ENCODE peak calls at places on chromosomes 2 and 18, in nine cellular contexts. N is ovary, X is transverse colon, B is IMR-90, F is thyroid gland, G is NB4, T is HCT116, K is Peyer's patch, H is erythroblast. D is an unnamed sample.

GRCh38 chr2:44932564-44933392 is 8.7 kb upstream of the SIX3 start:
- DNase-seq in N (no peak), H (no peak), B (no peak), G (no peak), K (no peak), F (no peak), X (no peak), T (no peak), D (peak; percentile 70)

GRCh38 chr18:4605222-4605621 is 150.1 kb upstream of the DLGAP1 start:
- DNase-seq in X (no peak), K (no peak), H (no peak), N (no peak), G (no peak), T (no peak), B (no peak), F (no peak), D (no peak)

GRCh38 chr2:197500503-197501179 is 462 bp downstream of the HSPE1 start:
- DNase-seq in F (no peak), T (no peak), H (peak; percentile 53), G (no peak), X (no peak), N (no peak), K (no peak), B (peak; percentile 5), D (no peak)

GRCh38 chr2:134869941-134870736 is 31.7 kb downstream of the ACMSD start:
- DNase-seq in X (no peak), N (no peak), T (no peak), G (no peak), K (no peak), B (peak; percentile 77), H (no peak), F (no peak), D (no peak)

GRCh38 chr2:43224571-43225092 is 1.8 kb downstream of the ZFP36L2 start:
- DNase-seq in B (peak; percentile 17), F (peak; percentile 11), H (peak; percentile 76), K (peak; percentile 71), N (peak; percentile 66), G (peak; percentile 79), X (no peak), T (no peak), D (no peak)

GRCh38 chr2:159130302-159130701 is 156.2 kb downstream of the WDSUB1 start:
- DNase-seq in X (no peak), G (peak; percentile 44), B (no peak), N (no peak), H (peak; percentile 87), K (no peak), T (no peak), F (no peak), D (no peak)

GRCh38 chr2:174842496-174842895 is 78.2 kb upstream of the CHRNA1 start:
- DNase-seq in K (no peak), H (no peak), T (no peak), N (no peak), B (no peak), G (no peak), X (no peak), F (no peak), D (no peak)

GRCh38 chr18:56333146-56333545 is 305.2 kb downstream of the TXNL1 start:
- DNase-seq in H (no peak), X (no peak), K (no peak), N (no peak), B (no peak), G (no peak), T (no peak), F (no peak), D (no peak)

GRCh38 chr2:138689705-138690104 is 90.5 kb downstream of the NXPH2 start:
- DNase-seq in X (no peak), G (peak; percentile 55), T (no peak), F (no peak), K (no peak), H (no peak), N (no peak), B (no peak), D (no peak)

GRCh38 chr2:53575606-53576360 is 191.8 kb upstream of the CHAC2 start:
- DNase-seq in B (peak; percentile 11), H (no peak), G (no peak), K (no peak), N (no peak), X (no peak), T (no peak), F (no peak), D (no peak)

GRCh38 chr2:201574754-201575153 is 68.5 kb downstream of the TMEM237 start:
- DNase-seq in B (no peak), H (no peak), F (no peak), N (no peak), G (peak; percentile 43), X (no peak), K (no peak), T (no peak), D (no peak)

GRCh38 chr18:57576316-57576715 is 10.2 kb downstream of the FECH start:
- DNase-seq in F (no peak), K (no peak), H (no peak), X (no peak), G (no peak), N (no peak), B (no peak), T (no peak), D (no peak)

GRCh38 chr2:8679827-8680731 is 1.8 kb upstream of the ID2 start:
- DNase-seq in K (peak; percentile 82), G (no peak), B (peak; percentile 43), F (peak; percentile 86), N (no peak), X (peak; percentile 70), T (peak; percentile 88), H (peak; percentile 44), D (peak; percentile 87)

GRCh38 chr2:12397861-12398260 is 318.9 kb upstream of the TRIB2 start:
- DNase-seq in N (no peak), F (no peak), B (no peak), T (no peak), K (no peak), H (no peak), X (no peak), G (peak; percentile 83), D (peak; percentile 17)

GRCh38 chr18:23134780-23135678 is at the start of gene CABLES1:
- DNase-seq in G (peak; percentile 73), N (peak; percentile 67), H (peak; percentile 45), T (no peak), B (peak; percentile 59), F (peak; percentile 82), X (peak; percentile 56), K (peak; percentile 77), D (peak; percentile 93)

GRCh38 chr2:12714391-12715221 is 2.1 kb upstream of the TRIB2 start:
- DNase-seq in F (no peak), H (no peak), K (no peak), X (no peak), N (no peak), B (peak; percentile 35), G (no peak), T (no peak), D (no peak)

GRCh38 chr2:200913654-200914053 is 24.5 kb downstream of the NIF3L1 start:
- DNase-seq in N (no peak), F (no peak), B (peak; percentile 76), G (no peak), T (no peak), X (no peak), H (no peak), K (no peak), D (no peak)

GRCh38 chr18:61948842-61949438 is 56.1 kb upstream of the RNF152 start:
- DNase-seq in K (no peak), N (no peak), T (no peak), B (no peak), G (no peak), H (no peak), X (no peak), F (no peak), D (no peak)

GRCh38 chr2:202671317-202672035 is 36.7 kb downstream of the FAM117B start:
- DNase-seq in H (no peak), K (no peak), T (no peak), F (peak; percentile 73), G (no peak), X (no peak), N (no peak), B (no peak), D (no peak)

GRCh38 chr18:72727776-72728175 is 140.0 kb downstream of the NETO1 start:
- DNase-seq in N (no peak), T (no peak), F (no peak), B (no peak), X (no peak), K (no peak), G (no peak), H (no peak), D (no peak)

GRCh38 chr2:1432726-1433125 is 19.5 kb downstream of the TPO start:
- DNase-seq in G (no peak), N (no peak), X (no peak), T (no peak), F (no peak), H (no peak), B (no peak), K (no peak), D (no peak)

GRCh38 chr2:117814417-117815264 is at the start of gene DDX18:
- DNase-seq in G (peak; percentile 98), B (peak; percentile 97), H (peak; percentile 98), X (peak; percentile 98), N (peak; percentile 97), K (peak; percentile 99), T (peak; percentile 98), F (peak; percentile 98), D (peak; percentile 96)
- TF ChIP-seq POLR2A in G (peak; percentile 75), B (peak; percentile 91), H (peak; percentile 86), X (peak; percentile 68), N (peak; percentile 64), K (peak; percentile 52), T (peak; percentile 72), F (no peak), D (no peak)

GRCh38 chr2:120012771-120013568 is at the start of gene EPB41L5:
- DNase-seq in F (peak; percentile 96), N (peak; percentile 95), B (peak; percentile 93), H (peak; percentile 87), K (peak; percentile 96), G (peak; percentile 98), T (peak; percentile 87), X (peak; percentile 94), D (peak; percentile 85)
- TF ChIP-seq POLR2A in F (peak; percentile 75), N (peak; percentile 32), B (peak; percentile 70), H (no peak), K (peak; percentile 72), G (peak; percentile 32), T (peak; percentile 79), X (peak; percentile 72), D (no peak)

DNA sequence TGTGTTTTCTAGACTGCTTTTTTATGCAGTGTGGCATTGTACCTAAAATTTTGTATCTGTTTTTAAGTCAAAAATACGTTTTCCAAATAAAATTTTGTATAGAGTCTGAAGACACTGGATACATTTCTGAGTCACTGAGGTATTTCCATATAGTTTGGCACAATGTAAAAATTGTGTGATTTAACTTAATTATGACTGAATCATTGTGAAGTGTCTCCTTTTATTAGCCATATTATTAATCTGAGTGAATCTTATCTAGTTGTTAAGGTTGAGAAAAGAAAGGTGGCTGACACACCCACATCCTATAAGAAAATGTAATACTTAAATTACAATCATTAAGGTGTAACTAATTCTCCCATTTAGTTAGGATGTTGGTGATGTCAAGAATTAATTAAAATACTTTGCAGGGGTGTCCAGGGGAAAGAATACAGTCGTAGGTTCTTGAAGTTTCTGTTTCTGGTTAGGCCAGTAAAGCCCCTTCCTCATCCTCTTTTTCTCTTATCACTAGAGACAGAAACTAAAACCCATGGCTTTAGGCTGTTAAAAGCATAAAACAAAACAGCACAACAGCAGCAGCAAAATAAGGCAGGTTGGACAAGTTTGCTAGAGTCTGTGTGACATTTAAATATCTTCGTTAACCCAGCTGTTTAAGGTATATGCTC is 71.6 kb downstream of the UBE2E3 start:
- DNase-seq in F (no peak), X (no peak), B (no peak), K (no peak), N (no peak), T (no peak), G (no peak), H (no peak), D (no peak)
- TF ChIP-seq POLR2A in F (no peak), X (no peak), B (no peak), K (no peak), N (no peak), T (no peak), G (no peak), H (no peak), D (no peak)

GRCh38 chr2:190984595-190984994 is 29.4 kb downstream of the STAT1 start:
- DNase-seq in X (no peak), N (no peak), H (no peak), T (no peak), F (no peak), G (no peak), K (no peak), B (peak; percentile 86), D (no peak)
- TF ChIP-seq POLR2A in X (no peak), N (no peak), H (no peak), T (no peak), F (no peak), G (no peak), K (no peak), B (no peak), D (no peak)